ENCODE peak calls at places on chromosomes 11 and 22, in ten cellular contexts. S, R, J, K, M, C, W, V, A and H are unnamed samples.

GRCh38 chr11:72568861-72569260 is 105.4 kb downstream of the PDE2A start:
- DNase-seq in S (no peak), R (no peak), J (no peak), K (no peak), M (no peak), C (no peak), W (no peak), V (no peak), A (no peak), H (no peak)

GRCh38 chr11:47861762-47862161 is 13.6 kb upstream of the NUP160 start:
- DNase-seq in S (no peak), R (no peak), J (no peak), K (no peak), M (no peak), C (no peak), W (no peak), V (no peak), A (no peak), H (no peak)

GRCh38 chr22:25739659-25740344 is 2.2 kb upstream of the MYO18B start:
- DNase-seq in S (no peak), R (no peak), J (no peak), K (no peak), M (no peak), C (no peak), W (no peak), V (no peak), A (no peak), H (no peak)

GRCh38 chr22:50729391-50730012 is 8.5 kb upstream of the ACR start:
- DNase-seq in S (no peak), R (no peak), J (peak; percentile 26), K (peak; percentile 50), M (peak; percentile 63), C (peak; percentile 80), W (no peak), V (peak; percentile 30), A (no peak), H (no peak)

GRCh38 chr11:130671801-130672700 is 223.6 kb downstream of the ADAMTS15 start:
- DNase-seq in S (no peak), R (no peak), J (peak; percentile 44), K (no peak), M (peak; percentile 79), C (no peak), W (no peak), V (no peak), A (peak; percentile 24), H (peak; percentile 56)

GRCh38 chr11:126284829-126285228 is 1.9 kb downstream of the TIRAP start:
- DNase-seq in S (no peak), R (peak; percentile 39), J (peak; percentile 69), K (no peak), M (no peak), C (no peak), W (peak; percentile 43), V (no peak), A (no peak), H (peak; percentile 43)

GRCh38 chr22:41445171-41446056 is 1.2 kb downstream of the TOB2 start:
- DNase-seq in S (peak; percentile 30), R (no peak), J (peak; percentile 55), K (peak; percentile 58), M (peak; percentile 73), C (no peak), W (peak; percentile 49), V (peak; percentile 71), A (peak; percentile 29), H (peak; percentile 74)

GRCh38 chr11:83220279-83220678 is 26.8 kb downstream of the ANKRD42 start:
- DNase-seq in S (no peak), R (no peak), J (no peak), K (no peak), M (no peak), C (no peak), W (no peak), V (no peak), A (no peak), H (no peak)

GRCh38 chr11:111663820-111664219 is 61.6 kb downstream of the SIK2 start:
- DNase-seq in S (no peak), R (no peak), J (peak; percentile 48), K (no peak), M (no peak), C (no peak), W (peak; percentile 8), V (no peak), A (no peak), H (peak; percentile 75)

GRCh38 chr22:42399315-42400271 is 32.6 kb downstream of the NFAM1 start:
- DNase-seq in S (no peak), R (no peak), J (peak; percentile 40), K (no peak), M (peak; percentile 90), C (no peak), W (peak; percentile 37), V (peak; percentile 54), A (peak; percentile 92), H (peak; percentile 86)

GRCh38 chr11:4093519-4094347 is 866 bp upstream of the RRM1 start:
- DNase-seq in S (no peak), R (no peak), J (no peak), K (no peak), M (no peak), C (no peak), W (no peak), V (no peak), A (no peak), H (no peak)

GRCh38 chr11:119615003-119615878 is 113.8 kb downstream of the NECTIN1 start:
- DNase-seq in S (peak; percentile 30), R (no peak), J (no peak), K (no peak), M (no peak), C (peak; percentile 28), W (peak; percentile 21), V (no peak), A (no peak), H (no peak)

GRCh38 chr11:2518983-2519340 is 74.2 kb downstream of the KCNQ1 start:
- DNase-seq in S (no peak), R (no peak), J (peak; percentile 14), K (no peak), M (peak; percentile 59), C (peak; percentile 63), W (no peak), V (no peak), A (no peak), H (no peak)

GRCh38 chr11:26276798-26277424 is 55.0 kb upstream of the ANO3 start:
- DNase-seq in S (peak; percentile 14), R (no peak), J (peak; percentile 35), K (no peak), M (no peak), C (no peak), W (peak; percentile 36), V (peak; percentile 87), A (peak; percentile 58), H (peak; percentile 57)

GRCh38 chr22:48832592-48832991 is 995.1 kb downstream of the BRD1 start:
- DNase-seq in S (no peak), R (no peak), J (no peak), K (no peak), M (no peak), C (no peak), W (no peak), V (no peak), A (no peak), H (no peak)

GRCh38 chr11:86869966-86870570 is 69.7 kb downstream of the PRSS23 start:
- DNase-seq in S (peak; percentile 28), R (no peak), J (peak; percentile 70), K (no peak), M (no peak), C (no peak), W (peak; percentile 16), V (peak; percentile 86), A (peak; percentile 59), H (peak; percentile 71)

DNA sequence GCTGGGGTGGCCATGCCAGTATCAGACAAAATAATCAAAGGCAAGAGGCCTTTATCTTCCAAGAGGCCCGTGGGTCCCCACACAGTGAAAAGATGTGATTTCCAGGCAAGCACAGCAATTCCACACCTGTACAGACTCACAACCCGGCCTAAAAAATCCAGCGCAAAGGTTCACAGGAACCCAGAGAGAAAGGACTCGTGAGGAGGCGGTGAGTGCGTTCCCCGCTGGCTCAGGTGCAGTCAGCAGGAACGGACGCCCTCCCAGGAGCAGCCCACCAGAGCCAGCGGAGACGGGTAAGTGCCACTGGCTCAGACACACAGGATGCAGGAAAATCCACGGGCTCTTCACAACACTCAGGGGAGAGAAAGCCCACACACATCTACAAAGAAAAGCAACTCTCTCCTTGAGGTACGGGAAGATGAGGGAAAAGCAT is 4.4 kb downstream of the TOLLIP start:
- DNase-seq in S (no peak), R (no peak), J (no peak), K (no peak), M (no peak), C (no peak), W (no peak), V (no peak), A (no peak), H (no peak)
- H3K4me3 ChIP-seq in S (no peak overlapping the region), R (no peak overlapping the region), J (no peak overlapping the region), K (peak overlapping the region; percentile 20), M (peak overlapping the region; percentile 43), C (no peak overlapping the region), W (no peak overlapping the region), V (no peak overlapping the region), A (no peak overlapping the region), H (no peak overlapping the region)

GRCh38 chr22:38104084-38104483 is 6.4 kb downstream of the BAIAP2L2 start:
- DNase-seq in S (no peak), R (no peak), J (no peak), K (no peak), M (no peak), C (no peak), W (peak; percentile 48), V (peak; percentile 85), A (peak; percentile 44), H (no peak)
- TF ChIP-seq CTCF in S (peak; percentile 44), R (no peak), J (no peak), K (peak; percentile 24), M (peak; percentile 17), C (no peak), W (peak; percentile 63), V (peak; percentile 82), A (peak; percentile 41), H (no peak)

GRCh38 chr11:118530180-118530682 is 761 bp upstream of the TMEM25 start:
- DNase-seq in S (peak; percentile 32), R (no peak), J (no peak), K (no peak), M (no peak), C (no peak), W (no peak), V (no peak), A (no peak), H (peak; percentile 11)
- H3K27ac ChIP-seq in S (peak overlapping the region; percentile 81), R (peak overlapping the region; percentile 82), J (no peak overlapping the region), K (peak overlapping the region; percentile 54), M (no peak overlapping the region), C (peak overlapping the region; percentile 50), W (no peak overlapping the region), V (no peak overlapping the region), A (peak overlapping the region; percentile 69), H (peak overlapping the region; percentile 66)

DNA sequence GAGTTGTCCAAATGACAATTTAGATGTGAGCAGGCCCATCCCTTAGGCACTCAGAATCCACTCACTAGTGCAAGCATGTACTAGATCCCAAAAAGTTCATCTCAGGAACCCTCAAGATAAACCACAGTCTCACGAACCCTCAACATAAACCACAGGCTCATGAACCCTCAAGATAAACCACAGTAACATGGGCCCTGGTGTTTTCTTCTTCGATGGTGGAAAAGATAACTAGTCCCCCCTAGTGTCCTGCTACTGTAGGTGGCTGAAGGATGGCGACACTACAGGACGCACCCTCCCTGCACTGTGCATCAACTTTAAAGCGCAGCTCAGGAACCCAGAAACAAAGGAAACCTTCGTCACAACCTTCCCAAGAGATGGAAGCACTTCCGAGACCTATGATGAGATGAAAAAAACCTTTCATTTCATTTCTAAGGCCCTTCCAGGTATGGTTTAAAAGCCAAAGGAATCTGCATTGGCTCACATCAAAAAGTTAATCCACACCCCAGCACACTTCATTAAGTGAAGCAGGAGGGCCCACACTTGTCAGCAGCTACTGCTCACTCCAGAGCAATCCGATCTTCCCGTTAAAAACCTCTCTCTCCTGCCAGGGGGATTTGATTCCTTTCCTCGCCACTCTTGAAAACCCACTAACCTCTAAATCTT is 2.4 kb downstream of the LARGE1 start:
- DNase-seq in S (no peak), R (no peak), J (no peak), K (no peak), M (no peak), C (no peak), W (no peak), V (peak; percentile 66), A (no peak), H (no peak)
- H3K4me3 ChIP-seq in S (no peak overlapping the region), R (no peak overlapping the region), J (peak overlapping the region; percentile 10), K (no peak overlapping the region), M (no peak overlapping the region), C (no peak overlapping the region), W (no peak overlapping the region), V (peak overlapping the region; percentile 89), A (peak overlapping the region; percentile 94), H (no peak overlapping the region)